ENCODE peak calls at places on chromosomes 16 and 17, in six cellular contexts. One of them, this sample, is unnamed.

GRCh38 chr17:78379134-78379497 is 667 bp downstream of the PGS1 start:
- DNase-seq in PC-3: peak
- DNase-seq in Peyer's patch: no peak
- DNase-seq in foreskin fibroblast: peak
- DNase-seq in AG04450: peak
- DNase-seq in A549: no peak
- DNase-seq in this sample: no peak

GRCh38 chr17:45867702-45868101 is 23.0 kb downstream of the SPPL2C start:
- DNase-seq in PC-3: peak
- DNase-seq in Peyer's patch: no peak
- DNase-seq in foreskin fibroblast: no peak
- DNase-seq in AG04450: no peak
- DNase-seq in A549: no peak
- DNase-seq in this sample: no peak

GRCh38 chr17:10777131-10777805 is 26.6 kb downstream of the TMEM238L start:
- DNase-seq in PC-3: no peak
- DNase-seq in Peyer's patch: no peak
- DNase-seq in foreskin fibroblast: no peak
- DNase-seq in AG04450: no peak
- DNase-seq in A549: no peak
- DNase-seq in this sample: no peak

GRCh38 chr17:8375738-8376259 is 705 bp downstream of the KRABD2 start:
- DNase-seq in PC-3: no peak
- DNase-seq in Peyer's patch: no peak
- DNase-seq in foreskin fibroblast: peak
- DNase-seq in AG04450: no peak
- DNase-seq in A549: no peak
- DNase-seq in this sample: no peak

GRCh38 chr16:78684655-78685400 is 585.4 kb downstream of the WWOX start:
- DNase-seq in PC-3: no peak
- DNase-seq in Peyer's patch: no peak
- DNase-seq in foreskin fibroblast: peak
- DNase-seq in AG04450: no peak
- DNase-seq in A549: no peak
- DNase-seq in this sample: no peak

GRCh38 chr16:88317619-88317977 is 65.2 kb upstream of the ZNF469 start:
- DNase-seq in PC-3: no peak
- DNase-seq in Peyer's patch: no peak
- DNase-seq in foreskin fibroblast: peak
- DNase-seq in AG04450: no peak
- DNase-seq in A549: no peak
- DNase-seq in this sample: no peak

GRCh38 chr17:37389160-37389559 is 13.4 kb downstream of the C17orf78 start:
- DNase-seq in PC-3: no peak
- DNase-seq in Peyer's patch: no peak
- DNase-seq in foreskin fibroblast: no peak
- DNase-seq in AG04450: no peak
- DNase-seq in A549: no peak
- DNase-seq in this sample: no peak

GRCh38 chr16:88477631-88478030 is 24.6 kb downstream of the ZFPM1 start:
- DNase-seq in PC-3: no peak
- DNase-seq in Peyer's patch: no peak
- DNase-seq in foreskin fibroblast: peak
- DNase-seq in AG04450: no peak
- DNase-seq in A549: no peak
- DNase-seq in this sample: no peak

GRCh38 chr17:8015957-8016631 is 13.7 kb downstream of the GUCY2D start:
- DNase-seq in PC-3: no peak
- DNase-seq in Peyer's patch: no peak
- DNase-seq in foreskin fibroblast: no peak
- DNase-seq in AG04450: no peak
- DNase-seq in A549: no peak
- DNase-seq in this sample: peak

GRCh38 chr17:4600563-4600962 is 16.2 kb downstream of the SMTNL2 start:
- DNase-seq in PC-3: no peak
- DNase-seq in Peyer's patch: no peak
- DNase-seq in foreskin fibroblast: no peak
- DNase-seq in AG04450: no peak
- DNase-seq in A549: no peak
- DNase-seq in this sample: no peak

GRCh38 chr16:11423315-11424117 is 78.3 kb downstream of the RMI2 start:
- DNase-seq in PC-3: no peak
- DNase-seq in Peyer's patch: no peak
- DNase-seq in foreskin fibroblast: no peak
- DNase-seq in AG04450: no peak
- DNase-seq in A549: no peak
- DNase-seq in this sample: no peak

GRCh38 chr17:78131172-78132085 is 858 bp downstream of the TMC8 start:
- DNase-seq in PC-3: no peak
- DNase-seq in Peyer's patch: peak
- DNase-seq in foreskin fibroblast: peak
- DNase-seq in AG04450: no peak
- DNase-seq in A549: no peak
- DNase-seq in this sample: no peak

GRCh38 chr17:65169691-65170090 is 32.5 kb downstream of the RGS9 start:
- DNase-seq in PC-3: no peak
- DNase-seq in Peyer's patch: no peak
- DNase-seq in foreskin fibroblast: no peak
- DNase-seq in AG04450: no peak
- DNase-seq in A549: no peak
- DNase-seq in this sample: no peak

GRCh38 chr17:29710891-29711418 is 88.2 kb upstream of the CORO6 start:
- DNase-seq in PC-3: peak
- DNase-seq in Peyer's patch: no peak
- DNase-seq in foreskin fibroblast: peak
- DNase-seq in AG04450: no peak
- DNase-seq in A549: no peak
- DNase-seq in this sample: no peak

GRCh38 chr17:58679263-58680037 is 12.4 kb downstream of the TEX14 start:
- DNase-seq in PC-3: peak
- DNase-seq in Peyer's patch: no peak
- DNase-seq in foreskin fibroblast: no peak
- DNase-seq in AG04450: no peak
- DNase-seq in A549: peak
- DNase-seq in this sample: no peak

GRCh38 chr17:45149037-45149668 is 878 bp downstream of the HEXIM1 start:
- DNase-seq in PC-3: peak
- DNase-seq in Peyer's patch: peak
- DNase-seq in foreskin fibroblast: peak
- DNase-seq in AG04450: no peak
- DNase-seq in A549: peak
- DNase-seq in this sample: peak

GRCh38 chr17:19939993-19940721 is 37.5 kb downstream of the AKAP10 start:
- DNase-seq in PC-3: no peak
- DNase-seq in Peyer's patch: no peak
- DNase-seq in foreskin fibroblast: no peak
- DNase-seq in AG04450: no peak
- DNase-seq in A549: no peak
- DNase-seq in this sample: no peak

GRCh38 chr17:36928450-36929125 is 8.7 kb upstream of the LHX1 start:
- DNase-seq in PC-3: no peak
- DNase-seq in Peyer's patch: no peak
- DNase-seq in foreskin fibroblast: no peak
- DNase-seq in AG04450: no peak
- DNase-seq in A549: no peak
- DNase-seq in this sample: no peak

GRCh38 chr17:53687324-53687723 is 135.4 kb upstream of the KIF2B start:
- DNase-seq in PC-3: no peak
- DNase-seq in Peyer's patch: no peak
- DNase-seq in foreskin fibroblast: no peak
- DNase-seq in AG04450: no peak
- DNase-seq in A549: no peak
- DNase-seq in this sample: no peak

GRCh38 chr17:22505660-22506059 is 813.3 kb downstream of the KCNJ18 start:
- DNase-seq in PC-3: no peak
- DNase-seq in Peyer's patch: no peak
- DNase-seq in foreskin fibroblast: no peak
- DNase-seq in AG04450: no peak
- DNase-seq in A549: no peak
- DNase-seq in this sample: no peak

GRCh38 chr17:73759324-73760185 is 115.3 kb upstream of the SDK2 start:
- DNase-seq in PC-3: no peak
- DNase-seq in Peyer's patch: no peak
- DNase-seq in foreskin fibroblast: no peak
- DNase-seq in AG04450: no peak
- DNase-seq in A549: no peak
- DNase-seq in this sample: no peak

GRCh38 chr17:17052462-17053221 is 10.4 kb downstream of the MPRIP start:
- DNase-seq in PC-3: no peak
- DNase-seq in Peyer's patch: no peak
- DNase-seq in foreskin fibroblast: no peak
- DNase-seq in AG04450: no peak
- DNase-seq in A549: no peak
- DNase-seq in this sample: no peak

GRCh38 chr16:53417011-53417410 is 17.3 kb upstream of the RBL2 start:
- DNase-seq in PC-3: no peak
- DNase-seq in Peyer's patch: no peak
- DNase-seq in foreskin fibroblast: peak
- DNase-seq in AG04450: no peak
- DNase-seq in A549: no peak
- DNase-seq in this sample: no peak

GRCh38 chr17:73284906-73285602 is 23.4 kb upstream of the CPSF4L start:
- DNase-seq in PC-3: no peak
- DNase-seq in Peyer's patch: no peak
- DNase-seq in foreskin fibroblast: peak
- DNase-seq in AG04450: no peak
- DNase-seq in A549: no peak
- DNase-seq in this sample: no peak

GRCh38 chr16:27701381-27701780 is 151.4 kb downstream of the KATNIP start:
- DNase-seq in PC-3: no peak
- DNase-seq in Peyer's patch: no peak
- DNase-seq in foreskin fibroblast: no peak
- DNase-seq in AG04450: no peak
- DNase-seq in A549: no peak
- DNase-seq in this sample: no peak

GRCh38 chr16:16830401-16830800 is 451.5 kb downstream of the NPIPA7 start:
- DNase-seq in PC-3: no peak
- DNase-seq in Peyer's patch: no peak
- DNase-seq in foreskin fibroblast: no peak
- DNase-seq in AG04450: no peak
- DNase-seq in A549: peak
- DNase-seq in this sample: no peak

GRCh38 chr17:14144513-14144912 is 75.2 kb downstream of the COX10 start:
- DNase-seq in PC-3: no peak
- DNase-seq in Peyer's patch: no peak
- DNase-seq in foreskin fibroblast: no peak
- DNase-seq in AG04450: no peak
- DNase-seq in A549: no peak
- DNase-seq in this sample: no peak

GRCh38 chr17:73639322-73639721 is 4.9 kb downstream of the SDK2 start:
- DNase-seq in PC-3: no peak
- DNase-seq in Peyer's patch: no peak
- DNase-seq in foreskin fibroblast: no peak
- DNase-seq in AG04450: no peak
- DNase-seq in A549: no peak
- DNase-seq in this sample: no peak

GRCh38 chr16:88030498-88030897 is 79.3 kb downstream of the BANP start:
- DNase-seq in PC-3: no peak
- DNase-seq in Peyer's patch: no peak
- DNase-seq in foreskin fibroblast: no peak
- DNase-seq in AG04450: no peak
- DNase-seq in A549: no peak
- DNase-seq in this sample: no peak

DNA sequence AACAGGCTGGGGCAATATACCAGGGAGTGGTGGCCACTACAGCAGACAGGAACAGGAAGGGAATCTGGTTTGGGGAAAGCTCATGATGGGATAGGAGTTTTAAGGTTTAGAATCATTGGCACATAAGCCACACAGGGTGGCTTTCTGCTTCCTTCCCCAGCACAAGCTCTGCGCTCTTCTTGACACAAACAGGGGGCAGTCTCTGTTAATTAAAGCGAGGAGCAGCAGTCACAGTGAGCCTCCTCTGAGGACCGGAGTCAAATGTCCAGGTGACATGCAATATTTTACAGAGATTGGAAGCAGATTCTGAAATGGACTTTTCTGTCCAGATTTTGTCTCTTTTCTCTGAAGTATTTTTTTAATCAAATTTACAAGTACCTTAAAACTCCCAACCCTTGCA is 2.8 kb upstream of the SHISA9 start:
- DNase-seq in PC-3: no peak
- DNase-seq in Peyer's patch: no peak
- DNase-seq in foreskin fibroblast: no peak
- DNase-seq in AG04450: no peak
- DNase-seq in A549: no peak
- DNase-seq in this sample: no peak
- TF ChIP-seq CTCF in PC-3: no peak
- TF ChIP-seq CTCF in Peyer's patch: no peak
- TF ChIP-seq CTCF in foreskin fibroblast: no peak
- TF ChIP-seq CTCF in AG04450: no peak
- TF ChIP-seq CTCF in A549: no peak
- TF ChIP-seq CTCF in this sample: no peak

DNA sequence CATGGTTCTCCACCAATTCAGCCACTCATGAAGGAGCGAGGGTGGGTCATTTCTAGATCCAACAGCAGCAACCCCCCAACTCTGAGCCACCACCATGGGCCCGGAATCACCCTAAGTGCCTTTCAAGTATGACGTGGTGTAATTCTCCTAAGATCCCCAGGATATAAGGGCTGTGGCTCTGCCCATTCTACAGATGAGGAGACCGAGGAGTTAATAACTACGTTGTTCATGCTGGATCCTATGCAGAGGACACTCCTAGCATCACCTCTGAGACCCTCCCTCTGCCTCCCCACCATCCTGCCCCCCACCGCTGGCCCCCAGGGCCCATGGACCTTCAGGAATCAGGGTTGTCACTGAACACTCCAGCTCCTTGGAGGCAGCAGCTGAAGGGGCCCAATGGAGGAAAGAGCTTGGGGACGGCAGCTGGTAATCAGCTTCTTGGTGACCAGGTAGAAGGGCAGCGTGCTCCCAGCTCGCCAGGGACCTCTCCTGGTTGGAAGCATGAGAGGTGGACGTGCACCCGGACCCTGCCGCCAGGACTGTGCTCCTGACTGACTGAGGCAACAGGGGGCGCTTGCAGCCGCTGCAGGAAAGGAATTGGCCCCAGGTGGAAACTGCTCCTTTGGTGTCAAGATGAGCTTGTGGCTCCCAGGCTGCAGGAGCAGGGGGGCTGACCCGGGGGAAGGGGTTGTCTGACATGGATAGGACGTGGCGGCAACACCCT is 28.2 kb upstream of the CACNG1 start:
- DNase-seq in PC-3: no peak
- DNase-seq in Peyer's patch: no peak
- DNase-seq in foreskin fibroblast: no peak
- DNase-seq in AG04450: no peak
- DNase-seq in A549: no peak
- DNase-seq in this sample: no peak
- TF ChIP-seq CTCF in PC-3: peak
- TF ChIP-seq CTCF in Peyer's patch: no peak
- TF ChIP-seq CTCF in foreskin fibroblast: no peak
- TF ChIP-seq CTCF in AG04450: no peak
- TF ChIP-seq CTCF in A549: no peak
- TF ChIP-seq CTCF in this sample: no peak

GRCh38 chr16:14015948-14016347 is 55.2 kb upstream of the MRTFB start:
- DNase-seq in PC-3: peak
- DNase-seq in Peyer's patch: no peak
- DNase-seq in foreskin fibroblast: peak
- DNase-seq in AG04450: peak
- DNase-seq in A549: peak
- DNase-seq in this sample: no peak
- TF ChIP-seq CTCF in PC-3: no peak
- TF ChIP-seq CTCF in Peyer's patch: no peak
- TF ChIP-seq CTCF in foreskin fibroblast: no peak
- TF ChIP-seq CTCF in AG04450: no peak
- TF ChIP-seq CTCF in A549: no peak
- TF ChIP-seq CTCF in this sample: no peak

GRCh38 chr17:63943745-63944144 is 11.6 kb upstream of the CD79B start:
- DNase-seq in PC-3: no peak
- DNase-seq in Peyer's patch: no peak
- DNase-seq in foreskin fibroblast: no peak
- DNase-seq in AG04450: no peak
- DNase-seq in A549: no peak
- DNase-seq in this sample: no peak
- TF ChIP-seq CTCF in PC-3: peak
- TF ChIP-seq CTCF in Peyer's patch: no peak
- TF ChIP-seq CTCF in foreskin fibroblast: no peak
- TF ChIP-seq CTCF in AG04450: peak
- TF ChIP-seq CTCF in A549: no peak
- TF ChIP-seq CTCF in this sample: peak

This sample was measured in endothelial cell.